ENCODE peak calls at places on chromosomes 5 and 9, in four cellular contexts. L is GM12865, Q is uterus, Y is epithelial cell of esophagus. D is an unnamed sample.

GRCh38 chr9:93670208-93671029 is 94.0 kb downstream of the PHF2 start:
- DNase-seq in L (no peak), Q (peak; percentile 9), Y (no peak), D (peak; percentile 30)

GRCh38 chr9:120919639-120920494 is 6.7 kb downstream of the TRAF1 start:
- DNase-seq in L (no peak), Q (no peak), Y (no peak), D (peak; percentile 49)

GRCh38 chr5:179170606-179171005 is 110.4 kb downstream of the ZNF354C start:
- DNase-seq in L (no peak), Q (no peak), Y (no peak), D (no peak)

GRCh38 chr9:133204335-133204992 is 4.6 kb downstream of the OBP2B start:
- DNase-seq in L (no peak), Q (no peak), Y (no peak), D (no peak)

GRCh38 chr5:53130206-53130605 is 20.6 kb upstream of the MOCS2 start:
- DNase-seq in L (no peak), Q (no peak), Y (peak; percentile 33), D (peak; percentile 54)

GRCh38 chr5:109028608-109029299 is 281.1 kb downstream of the FER start:
- DNase-seq in L (peak; percentile 30), Q (no peak), Y (no peak), D (peak; percentile 15)

GRCh38 chr9:3181049-3181953 is 337.4 kb upstream of the PUM3 start:
- DNase-seq in L (peak; percentile 67), Q (no peak), Y (peak; percentile 80), D (peak; percentile 27)

GRCh38 chr5:157665467-157666085 is 5.8 kb upstream of the C5orf52 start:
- DNase-seq in L (no peak), Q (no peak), Y (peak; percentile 88), D (peak; percentile 87)

GRCh38 chr5:127330116-127330515 is 39.5 kb downstream of the MEGF10 start:
- DNase-seq in L (no peak), Q (no peak), Y (no peak), D (peak; percentile 22)

GRCh38 chr9:102273952-102274351 is 535.5 kb upstream of the GRIN3A start:
- DNase-seq in L (no peak), Q (no peak), Y (peak; percentile 5), D (peak; percentile 54)

GRCh38 chr5:16564468-16564867 is 52.3 kb downstream of the RETREG1 start:
- DNase-seq in L (no peak), Q (no peak), Y (no peak), D (no peak)

GRCh38 chr5:83377131-83377865 is 94.2 kb upstream of the VCAN start:
- DNase-seq in L (no peak), Q (no peak), Y (peak; percentile 33), D (peak; percentile 96)

GRCh38 chr5:179414459-179415215 is 69.4 kb upstream of the ADAMTS2 start:
- DNase-seq in L (no peak), Q (no peak), Y (no peak), D (no peak)

GRCh38 chr9:14021871-14022525 is 291.9 kb downstream of the NFIB start:
- DNase-seq in L (no peak), Q (no peak), Y (peak; percentile 36), D (peak; percentile 88)

GRCh38 chr9:71783120-71783523 is 14.8 kb upstream of the CEMIP2 start:
- DNase-seq in L (peak; percentile 68), Q (peak; percentile 18), Y (peak; percentile 94), D (no peak)

GRCh38 chr5:157350939-157351338 is 85.0 kb downstream of the CYFIP2 start:
- DNase-seq in L (peak; percentile 50), Q (no peak), Y (no peak), D (no peak)

GRCh38 chr5:154475613-154476342 is 2.2 kb downstream of the HAND1 start:
- DNase-seq in L (no peak), Q (no peak), Y (no peak), D (no peak)

GRCh38 chr9:94554439-94555331 is at the start of gene PCAT7:
- DNase-seq in L (peak; percentile 30), Q (no peak), Y (peak; percentile 36), D (no peak)

GRCh38 chr5:146366904-146367303 is 28.3 kb downstream of the POU4F3 start:
- DNase-seq in L (no peak), Q (no peak), Y (no peak), D (no peak)

GRCh38 chr5:10702040-10702629 is 58.9 kb downstream of the DAP start:
- DNase-seq in L (no peak), Q (no peak), Y (peak; percentile 62), D (peak; percentile 90)

DNA sequence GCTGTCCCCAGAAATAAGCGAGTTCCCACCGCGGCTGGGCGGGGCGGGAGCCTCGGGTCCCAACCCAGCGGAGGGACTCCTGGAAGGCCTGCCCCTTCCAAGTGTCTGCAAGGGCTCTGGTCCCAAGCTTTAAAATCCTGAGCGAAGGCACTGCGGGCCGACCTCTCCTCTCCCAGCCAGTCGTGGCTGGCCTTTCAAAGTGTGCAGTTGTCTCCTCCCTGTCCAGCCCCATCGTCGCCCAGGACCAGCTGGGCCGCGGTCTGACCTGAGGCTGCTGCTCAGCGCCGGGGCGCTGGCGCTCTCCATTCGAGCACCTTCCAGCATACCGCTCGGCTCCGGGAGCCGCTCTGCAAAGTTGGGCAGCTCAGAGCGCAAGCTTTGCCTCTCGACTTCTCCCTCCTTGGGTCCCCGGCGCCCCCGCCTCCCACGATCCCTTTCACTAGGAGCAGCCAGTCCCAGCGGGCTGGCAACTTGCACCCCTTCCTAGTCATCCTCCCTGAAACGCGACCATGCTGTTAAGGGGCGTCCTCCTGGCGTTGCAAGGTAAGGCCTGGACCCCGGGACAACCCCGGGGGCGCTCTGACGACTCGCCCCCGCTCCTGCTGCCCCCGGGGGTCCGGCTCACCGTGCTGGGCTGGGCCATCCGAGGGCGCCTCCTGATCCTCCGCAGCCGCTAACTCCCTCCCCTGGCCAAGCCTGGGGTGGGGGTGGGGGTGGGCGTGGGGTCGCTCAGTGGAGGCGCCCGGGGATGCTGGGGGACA is at the start of gene MAMDC2:
- DNase-seq in L (no peak), Q (peak; percentile 72), Y (peak; percentile 39), D (peak; percentile 17)
- H3K4me3 ChIP-seq in L (no peak within 1 kb of the TSS), Q (peak within 1 kb of the TSS; percentile 56), Y (peak within 1 kb of the TSS; percentile 43), D (peak within 1 kb of the TSS; percentile 55)

GRCh38 chr5:14362511-14362910 is 219.1 kb upstream of the OTULINL start:
- DNase-seq in L (no peak), Q (no peak), Y (no peak), D (no peak)

GRCh38 chr5:14366763-14367162 is 214.8 kb upstream of the OTULINL start:
- DNase-seq in L (no peak), Q (no peak), Y (no peak), D (no peak)

GRCh38 chr5:14364576-14365472 is 216.8 kb upstream of the OTULINL start:
- DNase-seq in L (no peak), Q (no peak), Y (peak; percentile 63), D (no peak)

GRCh38 chr5:14365831-14366435 is 215.7 kb upstream of the OTULINL start:
- DNase-seq in L (no peak), Q (no peak), Y (no peak), D (no peak)

DNA sequence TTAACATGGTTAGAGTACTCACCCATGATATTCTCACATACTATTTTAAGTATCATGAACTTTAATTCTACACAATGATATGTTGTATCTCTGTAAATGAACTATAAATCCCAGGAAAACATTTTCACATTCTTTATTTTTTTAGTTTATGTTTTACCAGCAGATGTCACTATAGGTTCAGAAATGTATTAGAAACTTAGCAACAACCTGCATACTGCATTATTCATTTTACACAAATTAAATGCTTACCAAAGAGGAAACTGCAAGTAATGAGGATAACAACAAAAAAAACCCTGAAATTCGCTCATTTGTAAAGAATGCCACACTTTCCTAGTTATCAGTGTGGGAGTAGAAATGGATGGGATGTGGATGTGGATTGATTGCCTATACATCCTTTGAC is 217.5 kb upstream of the OTULINL start:
- DNase-seq in L (no peak), Q (no peak), Y (no peak), D (peak; percentile 17)
- TF ChIP-seq CTCF in L (no peak), Q (no peak), Y (no peak), D (peak; percentile 10)

GRCh38 chr5:86929123-86929766 is 311.5 kb downstream of the COX7C start:
- DNase-seq in L (no peak), Q (no peak), Y (no peak), D (no peak)
- H3K4me3 ChIP-seq in L (no peak overlapping the region), Q (no peak overlapping the region), Y (no peak overlapping the region), D (no peak overlapping the region)

GRCh38 chr5:55691265-55692105 is 20.6 kb downstream of the SLC38A9 start:
- DNase-seq in L (peak; percentile 52), Q (no peak), Y (peak; percentile 56), D (peak; percentile 70)

GRCh38 chr5:55699041-55699688 is 13.0 kb downstream of the SLC38A9 start:
- DNase-seq in L (peak; percentile 18), Q (no peak), Y (no peak), D (no peak)

GRCh38 chr5:55692106-55692417 is 20.1 kb downstream of the SLC38A9 start:
- DNase-seq in L (no peak), Q (no peak), Y (no peak), D (no peak)

GRCh38 chr5:55692509-55692908 is 19.6 kb downstream of the SLC38A9 start:
- DNase-seq in L (no peak), Q (no peak), Y (no peak), D (no peak)

GRCh38 chr5:55694152-55694830 is 17.8 kb downstream of the SLC38A9 start:
- DNase-seq in L (peak; percentile 51), Q (no peak), Y (peak; percentile 45), D (peak; percentile 56)
- TF ChIP-seq CTCF in L (peak; percentile 41), Q (peak; percentile 54), Y (peak; percentile 54), D (peak; percentile 48)

GRCh38 chr9:137012694-137013570 is 15.1 kb downstream of the ABCA2 start:
- DNase-seq in L (no peak), Q (no peak), Y (no peak), D (no peak)

GRCh38 chr9:137009938-137010732 is 13.8 kb upstream of the CLIC3 start:
- DNase-seq in L (no peak), Q (no peak), Y (no peak), D (no peak)

GRCh38 chr9:137011907-137012675 is 15.7 kb upstream of the CLIC3 start:
- DNase-seq in L (no peak), Q (no peak), Y (no peak), D (no peak)

GRCh38 chr9:137009217-137009616 is 12.8 kb upstream of the CLIC3 start:
- DNase-seq in L (no peak), Q (no peak), Y (no peak), D (no peak)

GRCh38 chr9:137011130-137011529 is 14.8 kb upstream of the CLIC3 start:
- DNase-seq in L (no peak), Q (no peak), Y (no peak), D (no peak)
- H3K4me3 ChIP-seq in L (no peak overlapping the region), Q (no peak overlapping the region), Y (no peak overlapping the region), D (no peak overlapping the region)